ENCODE peak calls at places on chromosomes 16 and 17, in nine cellular contexts. R is spleen, K is GM23338, A is sigmoid colon, P is breast epithelium, U is suprapubic skin, G is endothelial cell of umbilical vein, J is transverse colon, O is GM12891. C is an unnamed sample.

GRCh38 chr17:41403409-41404023 is 6.1 kb upstream of the KRT31 start:
- DNase-seq in O (no peak), G (peak; percentile 41), J (no peak), A (no peak), K (no peak), R (no peak), U (no peak), P (no peak), C (no peak)

GRCh38 chr17:44039829-44040635 is 25.3 kb upstream of the TMEM101 start:
- DNase-seq in O (no peak), R (no peak), P (peak; percentile 34), A (no peak), J (no peak), U (no peak), G (no peak), K (no peak), C (no peak)

GRCh38 chr17:48427598-48427997 is 2.4 kb downstream of the SKAP1 start:
- DNase-seq in O (peak; percentile 36), K (no peak), G (no peak), J (peak; percentile 31), U (no peak), A (no peak), P (no peak), R (no peak), C (no peak)

GRCh38 chr17:12530126-12530525 is 135.6 kb upstream of the MYOCD start:
- DNase-seq in K (no peak), O (no peak), U (no peak), A (no peak), G (no peak), P (no peak), J (no peak), R (no peak), C (no peak)

GRCh38 chr17:41777579-41778188 is 8.8 kb downstream of the JUP start:
- DNase-seq in R (no peak), O (no peak), K (no peak), J (peak; percentile 67), A (peak; percentile 87), U (no peak), G (peak; percentile 100), P (peak; percentile 63), C (peak; percentile 64)

GRCh38 chr17:142102-142661 is 4.8 kb downstream of the SCGB1C2 start:
- DNase-seq in U (peak; percentile 63), K (peak; percentile 41), P (peak; percentile 16), O (no peak), J (no peak), R (peak; percentile 61), A (peak; percentile 61), G (peak; percentile 50), C (peak; percentile 3)

GRCh38 chr16:8853150-8853549 is 15.7 kb downstream of the CARHSP1 start:
- DNase-seq in P (no peak), G (no peak), U (no peak), O (no peak), K (no peak), R (peak; percentile 49), A (peak; percentile 49), J (no peak), C (no peak)

GRCh38 chr17:82687871-82688270 is 10.6 kb downstream of the RAB40B start:
- DNase-seq in U (no peak), R (no peak), G (no peak), O (no peak), K (no peak), J (no peak), A (no peak), P (no peak), C (no peak)

GRCh38 chr17:67417507-67417906 is 40.4 kb downstream of the PITPNC1 start:
- DNase-seq in J (no peak), U (no peak), A (no peak), P (no peak), O (no peak), K (no peak), G (no peak), R (no peak), C (no peak)

GRCh38 chr17:67422887-67423286 is 45.8 kb downstream of the PITPNC1 start:
- DNase-seq in P (no peak), U (no peak), A (no peak), O (no peak), G (no peak), R (no peak), K (no peak), J (peak; percentile 32), C (no peak)

GRCh38 chr17:67420994-67421393 is 43.9 kb downstream of the PITPNC1 start:
- DNase-seq in G (no peak), R (no peak), J (no peak), K (no peak), U (no peak), O (no peak), A (no peak), P (no peak), C (no peak)

GRCh38 chr17:67425571-67426160 is 48.6 kb downstream of the PITPNC1 start:
- DNase-seq in G (no peak), R (no peak), A (no peak), J (no peak), P (no peak), O (no peak), U (no peak), K (no peak), C (no peak)

DNA sequence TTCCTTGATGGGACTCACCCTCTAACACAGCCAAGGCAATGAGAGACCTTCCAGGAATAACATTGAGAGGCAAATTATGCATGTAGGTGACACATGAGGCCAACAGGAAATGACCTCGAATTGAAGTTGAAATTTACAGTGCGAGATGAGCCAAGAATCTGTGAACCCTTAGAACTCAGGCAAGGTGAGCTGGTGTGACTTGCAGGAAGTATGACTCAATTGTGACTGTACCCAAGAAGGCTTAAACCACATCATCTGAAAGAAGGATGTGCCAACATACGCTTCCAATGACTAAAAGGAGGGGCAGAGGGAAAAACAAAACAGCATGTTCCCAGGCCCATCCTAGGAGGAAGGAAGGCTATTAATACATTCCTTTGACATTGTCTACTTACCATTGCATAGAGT is 44.8 kb downstream of the PITPNC1 start:
- DNase-seq in A (no peak), G (peak; percentile 81), R (no peak), K (peak; percentile 24), J (peak; percentile 43), P (peak; percentile 57), U (no peak), O (no peak), C (peak; percentile 48)
- TF ChIP-seq POLR2AphosphoS5 in A (no peak), G (peak; percentile 93), R (peak; percentile 83), K (no peak), J (peak; percentile 74), P (no peak), U (peak; percentile 62), O (no peak), C (peak; percentile 87)

DNA sequence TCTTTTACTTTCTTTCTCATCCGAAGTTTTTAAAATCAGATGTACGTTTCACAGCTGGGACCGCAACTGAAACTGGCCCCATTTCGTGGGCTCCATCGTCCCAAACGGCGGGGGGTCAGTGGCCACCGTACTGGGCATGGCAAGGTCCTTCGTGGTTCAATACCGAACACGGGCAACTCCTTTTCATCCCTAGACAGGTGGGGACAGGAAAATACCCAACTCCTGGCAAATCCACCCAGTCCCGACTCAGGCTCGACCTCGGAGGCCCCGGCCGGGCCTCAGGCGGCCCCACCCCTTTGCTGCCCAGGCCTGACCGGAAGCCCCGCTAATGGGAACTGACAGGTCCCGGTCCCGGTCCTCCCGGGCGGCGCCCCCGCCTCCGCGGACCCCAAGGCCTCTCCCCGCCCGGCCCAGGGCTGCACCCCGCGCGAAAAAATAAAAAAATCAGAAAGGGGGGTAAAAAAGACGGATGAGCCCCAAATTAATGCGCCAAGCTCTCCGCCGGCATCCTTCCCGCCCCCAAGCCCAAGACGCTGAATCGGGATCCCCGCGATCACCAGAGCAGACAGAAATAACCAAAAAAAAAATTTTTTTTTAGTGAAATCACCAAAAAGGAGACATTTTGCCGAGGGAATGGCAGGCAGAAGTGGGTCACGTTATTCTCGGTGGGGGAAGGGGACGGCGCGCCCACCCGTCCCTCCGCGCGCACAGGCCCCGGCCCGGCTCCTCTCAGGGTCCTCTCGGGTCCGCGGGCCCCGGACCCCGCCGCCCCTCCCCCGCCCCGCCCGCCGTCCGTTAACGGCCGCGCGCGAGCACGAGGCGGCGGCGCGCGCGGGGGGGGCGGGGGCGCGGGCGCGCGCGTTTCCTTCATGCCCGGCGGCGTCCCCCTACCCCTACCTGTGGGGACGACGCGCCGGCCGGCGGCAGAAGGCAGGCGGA is 562 bp downstream of the ZC3H7A start:
- DNase-seq in P (peak; percentile 55), J (peak; percentile 68), K (peak; percentile 68), O (no peak), A (peak; percentile 87), R (peak; percentile 93), U (peak; percentile 80), G (peak; percentile 60), C (peak; percentile 62)
- TF ChIP-seq POLR2AphosphoS5 in P (no peak), J (no peak), K (no peak), O (no peak), A (no peak), R (no peak), U (no peak), G (no peak), C (no peak)

GRCh38 chr16:50235581-50235980 is 30.8 kb upstream of the ADCY7 start:
- DNase-seq in J (no peak), U (no peak), G (no peak), A (no peak), O (no peak), P (no peak), R (no peak), K (peak; percentile 35), C (no peak)

GRCh38 chr16:50244140-50244503 is 22.2 kb upstream of the ADCY7 start:
- DNase-seq in J (no peak), P (no peak), O (no peak), A (no peak), R (no peak), U (peak; percentile 52), G (no peak), K (no peak), C (no peak)

GRCh38 chr16:50238868-50239301 is 27.5 kb upstream of the ADCY7 start:
- DNase-seq in A (no peak), J (no peak), G (no peak), P (no peak), O (no peak), U (no peak), K (no peak), R (no peak), C (no peak)

GRCh38 chr16:50234771-50235556 is 31.4 kb upstream of the ADCY7 start:
- DNase-seq in A (no peak), O (no peak), J (no peak), U (no peak), R (no peak), K (no peak), G (no peak), P (no peak), C (no peak)

GRCh38 chr16:50238314-50238713 is 28.0 kb upstream of the ADCY7 start:
- DNase-seq in A (no peak), J (no peak), R (no peak), U (no peak), K (no peak), G (no peak), O (no peak), P (no peak), C (no peak)
- TF ChIP-seq POLR2AphosphoS5 in A (no peak), J (no peak), R (no peak), U (no peak), K (no peak), G (no peak), O (no peak), P (no peak), C (no peak)

DNA sequence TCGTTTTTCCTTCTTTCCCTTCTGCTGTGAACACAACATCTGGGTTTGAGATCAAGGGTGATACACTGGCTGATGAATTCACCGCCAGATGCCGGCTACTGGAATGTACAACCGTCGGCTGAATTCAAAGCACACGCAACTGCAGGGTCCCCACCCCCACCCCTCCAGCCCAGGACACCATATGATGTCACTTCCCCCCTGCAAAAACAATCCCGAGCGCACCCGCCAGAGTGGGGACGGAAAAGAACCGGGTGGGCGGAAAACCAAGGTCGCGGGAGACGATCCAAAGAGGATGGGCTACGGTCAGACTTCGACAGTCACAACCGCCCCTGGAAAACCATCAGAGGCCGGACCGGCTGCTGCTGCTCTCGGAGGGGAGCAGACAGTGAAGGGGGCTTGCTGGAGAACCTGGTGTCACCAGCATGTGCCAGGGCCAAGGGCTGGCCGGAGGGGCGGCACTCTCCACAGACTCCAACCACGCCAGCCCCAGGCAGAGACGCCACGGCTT is 23.3 kb downstream of the CEP295NL start:
- DNase-seq in J (peak; percentile 46), P (peak; percentile 57), A (peak; percentile 94), R (peak; percentile 87), O (no peak), K (no peak), U (peak; percentile 90), G (peak; percentile 64), C (no peak)
- TF ChIP-seq POLR2AphosphoS5 in J (peak; percentile 64), P (peak; percentile 31), A (peak; percentile 34), R (peak; percentile 74), O (no peak), K (no peak), U (peak; percentile 59), G (no peak), C (peak; percentile 6)